ENCODE peak calls at places on chromosomes 12 and 14, in five cellular contexts. One of them, this sample, is unnamed.

GRCh38 chr12:94644622-94645021 is 5.7 kb downstream of the TMCC3 start:
- DNase-seq in activated T-helper 1 cell treated with anti-CD3 and anti-CD28 coated beads, Interleukin-2, amount 50 U/mL, for 16 hours: no peak
- DNase-seq in amniotic stem cell: no peak
- DNase-seq in Right ventricle myocardium inferior: no peak
- DNase-seq in NCI-H524: no peak
- DNase-seq in this sample: no peak

GRCh38 chr14:79822034-79822433 is 389.3 kb downstream of the DIO2 start:
- DNase-seq in NCI-H524: no peak
- DNase-seq in activated T-helper 1 cell treated with anti-CD3 and anti-CD28 coated beads, Interleukin-2, amount 50 U/mL, for 16 hours: no peak
- DNase-seq in amniotic stem cell: no peak
- DNase-seq in Right ventricle myocardium inferior: no peak
- DNase-seq in this sample: no peak

GRCh38 chr14:104265918-104266642 is 127.7 kb downstream of the KIF26A start:
- DNase-seq in NCI-H524: no peak
- DNase-seq in amniotic stem cell: no peak
- DNase-seq in activated T-helper 1 cell treated with anti-CD3 and anti-CD28 coated beads, Interleukin-2, amount 50 U/mL, for 16 hours: no peak
- DNase-seq in Right ventricle myocardium inferior: peak; percentile 11
- DNase-seq in this sample: no peak

GRCh38 chr12:68557011-68557715 is 53.5 kb upstream of the RAP1B start:
- DNase-seq in Right ventricle myocardium inferior: no peak
- DNase-seq in NCI-H524: no peak
- DNase-seq in activated T-helper 1 cell treated with anti-CD3 and anti-CD28 coated beads, Interleukin-2, amount 50 U/mL, for 16 hours: no peak
- DNase-seq in amniotic stem cell: peak; percentile 60
- DNase-seq in this sample: no peak

GRCh38 chr12:14907953-14908352 is 22.3 kb upstream of the MGP start:
- DNase-seq in amniotic stem cell: no peak
- DNase-seq in NCI-H524: no peak
- DNase-seq in activated T-helper 1 cell treated with anti-CD3 and anti-CD28 coated beads, Interleukin-2, amount 50 U/mL, for 16 hours: no peak
- DNase-seq in Right ventricle myocardium inferior: no peak
- DNase-seq in this sample: no peak

GRCh38 chr12:77328326-77328725 is 263.0 kb upstream of the E2F7 start:
- DNase-seq in activated T-helper 1 cell treated with anti-CD3 and anti-CD28 coated beads, Interleukin-2, amount 50 U/mL, for 16 hours: no peak
- DNase-seq in Right ventricle myocardium inferior: no peak
- DNase-seq in amniotic stem cell: no peak
- DNase-seq in NCI-H524: no peak
- DNase-seq in this sample: no peak

GRCh38 chr12:51238037-51238509 is 553 bp upstream of the DAZAP2 start:
- DNase-seq in amniotic stem cell: no peak
- DNase-seq in Right ventricle myocardium inferior: no peak
- DNase-seq in activated T-helper 1 cell treated with anti-CD3 and anti-CD28 coated beads, Interleukin-2, amount 50 U/mL, for 16 hours: no peak
- DNase-seq in NCI-H524: no peak
- DNase-seq in this sample: peak; percentile 11

GRCh38 chr12:28222081-28222700 is 31.9 kb downstream of the CCDC91 start:
- DNase-seq in Right ventricle myocardium inferior: peak; percentile 46
- DNase-seq in NCI-H524: no peak
- DNase-seq in amniotic stem cell: no peak
- DNase-seq in activated T-helper 1 cell treated with anti-CD3 and anti-CD28 coated beads, Interleukin-2, amount 50 U/mL, for 16 hours: peak; percentile 12
- DNase-seq in this sample: peak; percentile 48

GRCh38 chr12:65113621-65114035 is 7.5 kb downstream of the WIF1 start:
- DNase-seq in amniotic stem cell: no peak
- DNase-seq in activated T-helper 1 cell treated with anti-CD3 and anti-CD28 coated beads, Interleukin-2, amount 50 U/mL, for 16 hours: no peak
- DNase-seq in NCI-H524: no peak
- DNase-seq in Right ventricle myocardium inferior: no peak
- DNase-seq in this sample: no peak

GRCh38 chr14:55913324-55914035 is 204.7 kb upstream of the PELI2 start:
- DNase-seq in Right ventricle myocardium inferior: no peak
- DNase-seq in amniotic stem cell: peak; percentile 3
- DNase-seq in activated T-helper 1 cell treated with anti-CD3 and anti-CD28 coated beads, Interleukin-2, amount 50 U/mL, for 16 hours: no peak
- DNase-seq in NCI-H524: no peak
- DNase-seq in this sample: no peak

GRCh38 chr12:78146365-78146772 is 315.7 kb downstream of the NAV3 start:
- DNase-seq in activated T-helper 1 cell treated with anti-CD3 and anti-CD28 coated beads, Interleukin-2, amount 50 U/mL, for 16 hours: no peak
- DNase-seq in amniotic stem cell: no peak
- DNase-seq in Right ventricle myocardium inferior: no peak
- DNase-seq in NCI-H524: no peak
- DNase-seq in this sample: no peak

GRCh38 chr14:93035917-93036651 is 79.6 kb downstream of the ITPK1 start:
- DNase-seq in Right ventricle myocardium inferior: no peak
- DNase-seq in NCI-H524: no peak
- DNase-seq in amniotic stem cell: no peak
- DNase-seq in activated T-helper 1 cell treated with anti-CD3 and anti-CD28 coated beads, Interleukin-2, amount 50 U/mL, for 16 hours: no peak
- DNase-seq in this sample: no peak

GRCh38 chr12:93991882-93992415 is 156.4 kb upstream of the PLXNC1 start:
- DNase-seq in activated T-helper 1 cell treated with anti-CD3 and anti-CD28 coated beads, Interleukin-2, amount 50 U/mL, for 16 hours: no peak
- DNase-seq in Right ventricle myocardium inferior: no peak
- DNase-seq in NCI-H524: no peak
- DNase-seq in amniotic stem cell: no peak
- DNase-seq in this sample: no peak

GRCh38 chr14:61152851-61153364 is 128.2 kb downstream of the TMEM30B start:
- DNase-seq in activated T-helper 1 cell treated with anti-CD3 and anti-CD28 coated beads, Interleukin-2, amount 50 U/mL, for 16 hours: no peak
- DNase-seq in Right ventricle myocardium inferior: no peak
- DNase-seq in amniotic stem cell: no peak
- DNase-seq in NCI-H524: no peak
- DNase-seq in this sample: no peak

GRCh38 chr14:102317564-102318248 is 1.8 kb upstream of the ZNF839 start:
- DNase-seq in Right ventricle myocardium inferior: no peak
- DNase-seq in amniotic stem cell: no peak
- DNase-seq in NCI-H524: peak; percentile 75
- DNase-seq in activated T-helper 1 cell treated with anti-CD3 and anti-CD28 coated beads, Interleukin-2, amount 50 U/mL, for 16 hours: no peak
- DNase-seq in this sample: no peak

GRCh38 chr14:104650057-104650980 is 39.1 kb upstream of the INF2 start:
- DNase-seq in Right ventricle myocardium inferior: peak; percentile 76
- DNase-seq in NCI-H524: peak; percentile 25
- DNase-seq in activated T-helper 1 cell treated with anti-CD3 and anti-CD28 coated beads, Interleukin-2, amount 50 U/mL, for 16 hours: peak; percentile 34
- DNase-seq in amniotic stem cell: no peak
- DNase-seq in this sample: peak; percentile 69

GRCh38 chr14:54796961-54797360 is 105.7 kb downstream of the GCH1 start:
- DNase-seq in amniotic stem cell: no peak
- DNase-seq in activated T-helper 1 cell treated with anti-CD3 and anti-CD28 coated beads, Interleukin-2, amount 50 U/mL, for 16 hours: no peak
- DNase-seq in NCI-H524: no peak
- DNase-seq in Right ventricle myocardium inferior: no peak
- DNase-seq in this sample: no peak

GRCh38 chr14:68243441-68244010 is 423.9 kb downstream of the RAD51B start:
- DNase-seq in NCI-H524: no peak
- DNase-seq in amniotic stem cell: no peak
- DNase-seq in activated T-helper 1 cell treated with anti-CD3 and anti-CD28 coated beads, Interleukin-2, amount 50 U/mL, for 16 hours: no peak
- DNase-seq in Right ventricle myocardium inferior: no peak
- DNase-seq in this sample: no peak

GRCh38 chr14:51304956-51305355 is 64.9 kb downstream of the TMX1 start:
- DNase-seq in NCI-H524: no peak
- DNase-seq in activated T-helper 1 cell treated with anti-CD3 and anti-CD28 coated beads, Interleukin-2, amount 50 U/mL, for 16 hours: no peak
- DNase-seq in Right ventricle myocardium inferior: no peak
- DNase-seq in amniotic stem cell: peak; percentile 77
- DNase-seq in this sample: no peak

GRCh38 chr12:88362439-88362838 is 217.8 kb downstream of the KITLG start:
- DNase-seq in amniotic stem cell: no peak
- DNase-seq in Right ventricle myocardium inferior: no peak
- DNase-seq in NCI-H524: no peak
- DNase-seq in activated T-helper 1 cell treated with anti-CD3 and anti-CD28 coated beads, Interleukin-2, amount 50 U/mL, for 16 hours: no peak
- DNase-seq in this sample: no peak

GRCh38 chr14:90409209-90409730 is 12.4 kb downstream of the CALM1 start:
- DNase-seq in NCI-H524: no peak
- DNase-seq in amniotic stem cell: peak; percentile 85
- DNase-seq in Right ventricle myocardium inferior: no peak
- DNase-seq in activated T-helper 1 cell treated with anti-CD3 and anti-CD28 coated beads, Interleukin-2, amount 50 U/mL, for 16 hours: no peak
- DNase-seq in this sample: no peak

GRCh38 chr14:61860294-61860918 is 98.2 kb downstream of the SNAPC1 start:
- DNase-seq in activated T-helper 1 cell treated with anti-CD3 and anti-CD28 coated beads, Interleukin-2, amount 50 U/mL, for 16 hours: no peak
- DNase-seq in amniotic stem cell: peak; percentile 6
- DNase-seq in NCI-H524: peak; percentile 40
- DNase-seq in Right ventricle myocardium inferior: no peak
- DNase-seq in this sample: peak; percentile 21

GRCh38 chr12:131104464-131105350 is 151.0 kb downstream of the ADGRD1 start:
- DNase-seq in activated T-helper 1 cell treated with anti-CD3 and anti-CD28 coated beads, Interleukin-2, amount 50 U/mL, for 16 hours: peak; percentile 75
- DNase-seq in Right ventricle myocardium inferior: peak; percentile 92
- DNase-seq in NCI-H524: no peak
- DNase-seq in amniotic stem cell: no peak
- DNase-seq in this sample: peak; percentile 74

GRCh38 chr12:4763549-4763948 is 43.3 kb downstream of the GALNT8 start:
- DNase-seq in activated T-helper 1 cell treated with anti-CD3 and anti-CD28 coated beads, Interleukin-2, amount 50 U/mL, for 16 hours: no peak
- DNase-seq in amniotic stem cell: no peak
- DNase-seq in Right ventricle myocardium inferior: no peak
- DNase-seq in NCI-H524: no peak
- DNase-seq in this sample: no peak